ENCODE peak calls at places on chromosomes 6 and 20, in nine cellular contexts. B is body of pancreas, J is left ventricle myocardium inferior, W is adrenal gland, M is Karpas-422, R is lower lobe of right lung, E is right cardiac atrium, T is tibial nerve, S is GM23248. O is an unnamed sample. For H3K27me3 and H3K4me1, the result is how much of the 10 kb centered on the place peaks cover.

GRCh38 chr20:44990425-44990824 is 24.1 kb downstream of the STK4 start:
- DNase-seq in B (no peak), J (no peak), W (no peak), M (no peak), R (no peak), E (no peak), T (no peak), S (peak), O (no peak)

GRCh38 chr6:7138921-7139358 is 31.2 kb downstream of the RREB1 start:
- DNase-seq in B (peak), J (no peak), W (no peak), M (no peak), R (peak), E (no peak), T (no peak), S (no peak), O (no peak)

GRCh38 chr6:161429921-161430490 is 156.1 kb upstream of the AGPAT4 start:
- DNase-seq in B (no peak), J (no peak), W (no peak), M (peak), R (no peak), E (no peak), T (no peak), S (no peak), O (no peak)

GRCh38 chr20:49775229-49775693 is 37.4 kb upstream of the SLC9A8 start:
- DNase-seq in B (peak), J (no peak), W (peak), M (no peak), R (peak), E (peak), T (no peak), S (peak), O (no peak)

GRCh38 chr6:121441477-121441876 is 6.0 kb downstream of the GJA1 start:
- DNase-seq in B (no peak), J (no peak), W (no peak), M (no peak), R (no peak), E (no peak), T (no peak), S (no peak), O (no peak)

GRCh38 chr6:97630592-97630991 is 347.6 kb upstream of the MMS22L start:
- DNase-seq in B (no peak), J (no peak), W (no peak), M (no peak), R (no peak), E (no peak), T (no peak), S (peak), O (no peak)

GRCh38 chr6:81752084-81752968 is at the start of gene TENT5A:
- DNase-seq in B (peak), J (peak), W (peak), M (no peak), R (peak), E (peak), T (peak), S (peak), O (peak)

GRCh38 chr20:1500496-1500895 is 9.3 kb upstream of the SIRPB2 start:
- DNase-seq in B (no peak), J (no peak), W (no peak), M (no peak), R (no peak), E (no peak), T (no peak), S (no peak), O (no peak)

GRCh38 chr20:57693002-57693582 is 16.7 kb downstream of the PMEPA1 start:
- DNase-seq in B (peak), J (no peak), W (no peak), M (no peak), R (peak), E (no peak), T (no peak), S (no peak), O (no peak)

GRCh38 chr6:107129370-107129925 is 14.1 kb upstream of the BEND3 start:
- DNase-seq in B (no peak), J (no peak), W (no peak), M (no peak), R (no peak), E (no peak), T (no peak), S (no peak), O (no peak)

DNA sequence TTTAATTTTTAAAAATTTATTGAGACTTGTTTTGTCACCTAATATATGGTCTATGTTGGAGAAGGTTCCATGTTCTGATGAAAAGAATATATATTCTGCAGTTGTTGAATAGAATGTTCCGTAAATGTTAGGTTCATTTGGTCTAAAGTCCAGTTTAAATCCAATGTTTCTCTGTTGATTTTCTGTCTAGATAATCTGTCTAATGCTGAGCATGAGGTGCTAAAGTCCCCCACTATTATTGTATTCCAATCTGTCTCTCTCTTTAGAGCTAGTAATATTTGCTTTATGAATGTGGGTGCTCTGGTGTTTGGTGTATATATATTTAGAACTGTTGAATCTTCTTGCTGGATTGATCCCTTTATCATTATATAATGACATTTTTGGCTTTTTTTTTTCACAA is 15.5 kb downstream of the TRIM15 start:
- DNase-seq in B (no peak), J (no peak), W (no peak), M (no peak), R (no peak), E (no peak), T (no peak), S (no peak), O (no peak)
- H3K27me3 ChIP-seq in B (under half), J (under half), W (under half), M (under half), R (under half), E (under half), T (under half), S (under half), O (under half)

GRCh38 chr20:40992349-40993113 is 36.1 kb upstream of the TOP1 start:
- DNase-seq in B (no peak), J (no peak), W (no peak), M (peak), R (no peak), E (no peak), T (no peak), S (no peak), O (no peak)

GRCh38 chr20:40986774-40987173 is 41.8 kb upstream of the TOP1 start:
- DNase-seq in B (no peak), J (no peak), W (no peak), M (no peak), R (no peak), E (no peak), T (no peak), S (no peak), O (no peak)

GRCh38 chr20:40990542-40991120 is 38.0 kb upstream of the TOP1 start:
- DNase-seq in B (peak), J (peak), W (peak), M (peak), R (peak), E (peak), T (peak), S (peak), O (peak)

GRCh38 chr20:40993794-40994540 is 34.7 kb upstream of the TOP1 start:
- DNase-seq in B (no peak), J (no peak), W (no peak), M (peak), R (no peak), E (no peak), T (no peak), S (peak), O (no peak)

DNA sequence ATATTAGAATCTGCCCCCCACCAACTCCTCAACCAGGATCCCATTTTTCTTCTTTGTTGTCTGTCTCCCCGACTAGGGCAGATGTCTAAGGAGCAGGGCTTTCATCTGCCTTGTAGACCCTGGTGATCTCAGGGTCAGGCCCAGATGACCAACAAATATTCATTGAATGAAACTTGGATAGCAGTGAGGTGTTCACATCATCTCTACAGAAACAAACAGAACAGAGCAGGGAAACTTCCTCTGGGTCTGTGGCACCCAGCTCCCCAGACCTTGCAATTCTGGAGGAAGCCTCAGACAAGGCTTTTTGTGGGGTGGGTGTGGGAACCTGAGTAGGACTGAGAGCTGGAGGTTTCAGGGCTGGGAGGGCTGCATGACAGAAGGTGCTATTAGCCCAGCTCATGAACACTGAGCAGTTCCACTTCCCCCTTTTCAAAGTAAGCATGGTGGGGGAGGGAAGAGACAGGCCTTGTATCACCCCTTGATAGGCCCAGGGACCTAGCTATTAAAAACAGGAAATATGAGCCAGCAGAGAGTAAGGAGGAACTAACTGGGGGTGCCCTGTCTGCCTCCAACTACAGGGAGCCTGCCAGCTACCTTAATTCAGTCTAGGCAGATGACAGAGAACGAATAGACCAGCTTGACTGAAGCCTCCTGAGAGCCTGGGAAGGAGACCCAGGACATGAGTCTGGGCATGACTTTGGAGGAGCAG is 37.3 kb upstream of the TOP1 start:
- DNase-seq in B (no peak), J (no peak), W (no peak), M (peak), R (peak), E (no peak), T (no peak), S (no peak), O (no peak)
- H3K4me3 ChIP-seq in B (no peak), J (no peak), W (no peak), M (peak), R (no peak), E (no peak), T (no peak), S (no peak), O (no peak)

DNA sequence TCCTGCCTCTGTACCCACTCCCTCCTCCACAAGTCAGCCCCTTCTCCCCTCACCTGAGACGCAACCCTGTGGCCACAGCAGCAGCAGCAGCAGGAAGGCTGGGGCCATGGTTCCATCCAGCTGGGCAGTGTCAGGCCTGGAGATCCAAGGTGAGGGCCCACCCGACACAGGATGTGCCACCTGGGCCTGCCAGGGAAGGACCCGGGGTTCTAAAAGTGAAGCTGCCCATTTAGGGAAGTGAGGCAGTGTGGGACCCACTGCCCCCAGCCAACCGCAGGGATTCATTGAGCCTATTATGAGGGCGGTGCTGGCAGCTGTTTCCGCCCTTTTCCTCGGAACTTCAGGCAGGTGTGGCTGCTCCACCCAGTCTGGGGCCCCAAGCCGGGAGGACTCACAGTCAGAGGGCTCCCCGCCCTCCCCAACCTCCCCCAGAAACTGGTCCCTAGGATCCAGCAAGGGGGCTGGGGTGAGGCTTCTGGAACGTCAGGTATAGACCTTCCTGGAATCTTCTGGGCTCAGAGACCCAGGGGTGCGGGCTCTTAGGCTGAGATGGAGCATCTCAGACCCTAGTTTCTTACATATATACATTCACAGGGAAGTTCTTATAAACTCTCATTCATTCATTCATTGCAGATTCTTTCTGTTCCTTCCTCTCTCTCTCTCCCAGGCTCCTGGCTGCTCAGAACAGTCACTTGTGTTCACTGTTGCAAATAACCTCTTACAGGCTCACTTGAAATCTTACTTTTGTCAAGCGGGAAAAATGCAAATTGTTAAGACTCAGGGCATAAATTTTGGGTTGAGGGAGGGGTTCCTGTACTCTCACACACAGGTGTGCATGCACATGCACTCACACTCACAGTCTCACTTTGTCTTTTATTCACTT is at the start of gene TREML2:
- DNase-seq in B (no peak), J (no peak), W (no peak), M (no peak), R (peak), E (no peak), T (no peak), S (no peak), O (no peak)
- H3K4me1 ChIP-seq in B (under half), J (under half), W (under half), M (under half), R (under half), E (under half), T (under half), S (under half), O (under half)

GRCh38 chr6:30450548-30450907 is 38.8 kb upstream of the HLA-E start:
- DNase-seq in B (no peak), J (no peak), W (no peak), M (no peak), R (no peak), E (no peak), T (no peak), S (no peak), O (no peak)
- H3K27me3 ChIP-seq in B (under half), J (half or more), W (half or more), M (under half), R (half or more), E (under half), T (half or more), S (half or more), O (under half)

DNA sequence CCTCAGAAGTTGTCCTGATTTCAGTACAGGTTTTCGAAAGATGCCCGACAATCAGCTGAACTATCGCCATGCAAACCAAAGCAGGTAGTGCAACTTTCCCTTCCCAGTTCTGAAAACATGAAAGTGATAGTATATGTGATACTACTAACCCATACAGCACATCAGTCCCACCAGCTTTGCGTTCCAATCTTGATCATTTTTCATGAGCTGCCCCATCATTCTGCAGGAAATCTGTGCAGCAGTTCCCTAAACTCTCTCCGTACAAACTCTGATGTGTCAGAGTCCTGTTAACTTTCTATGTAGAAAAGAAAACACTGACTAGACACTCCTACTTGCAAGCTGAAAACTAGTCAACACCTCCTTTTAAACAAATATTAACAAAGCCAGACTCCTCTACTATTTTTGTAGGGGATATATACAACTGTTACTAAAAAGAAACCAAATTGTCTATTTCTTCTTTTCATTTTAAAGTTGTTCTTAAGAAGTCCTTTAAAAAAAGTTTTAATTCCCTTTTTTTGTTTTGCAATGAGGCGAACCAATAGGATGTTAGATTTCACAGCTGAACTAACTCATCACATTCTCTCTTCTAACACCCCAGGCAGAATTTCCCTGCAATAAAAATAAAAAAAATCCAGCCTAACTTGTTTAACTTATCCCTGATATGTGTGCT is 99.6 kb upstream of the DST start:
- DNase-seq in B (no peak), J (no peak), W (no peak), M (no peak), R (no peak), E (no peak), T (no peak), S (peak), O (no peak)
- H3K4me3 ChIP-seq in B (no peak), J (peak), W (no peak), M (no peak), R (peak), E (peak), T (peak), S (peak), O (no peak)

GRCh38 chr6:53813096-53813495 is 18.3 kb downstream of the LRRC1 start:
- DNase-seq in B (no peak), J (no peak), W (no peak), M (no peak), R (no peak), E (no peak), T (no peak), S (no peak), O (no peak)
- H3K4me1 ChIP-seq in B (under half), J (under half), W (under half), M (under half), R (under half), E (under half), T (under half), S (under half), O (under half)

O was measured in effector memory CD4-positive, alpha-beta T cell.